ENCODE peak calls at places on chromosomes 13 and 19, in six cellular contexts. Y is iris pigment epithelial cell, K is Right ventricle myocardium superior, C is astrocyte of the cerebellum, P is tibial nerve, W is cardiac muscle cell. V is an unnamed sample.

GRCh38 chr13:45769072-45769471 is 67.0 kb downstream of the CBY2 start:
- DNase-seq in W (no peak), P (no peak), Y (no peak), K (no peak), C (no peak), V (no peak)

GRCh38 chr13:42720116-42720857 is 61.1 kb upstream of the FAM216B start:
- DNase-seq in W (no peak), K (no peak), Y (peak; percentile 99), P (no peak), C (peak; percentile 88), V (no peak)

GRCh38 chr13:48156466-48156865 is 61.6 kb upstream of the MED4 start:
- DNase-seq in P (no peak), C (no peak), K (peak; percentile 54), W (no peak), Y (no peak), V (peak; percentile 41)

GRCh38 chr13:49821216-49821820 is 28.8 kb upstream of the KPNA3 start:
- DNase-seq in Y (no peak), C (no peak), P (no peak), K (no peak), W (no peak), V (no peak)

GRCh38 chr13:47829684-47830083 is 171.4 kb downstream of the SUCLA2 start:
- DNase-seq in Y (peak; percentile 44), P (no peak), W (no peak), C (no peak), K (no peak), V (no peak)

GRCh38 chr19:4585556-4585955 is 26.1 kb upstream of the SEMA6B start:
- DNase-seq in W (no peak), C (no peak), P (no peak), Y (no peak), K (no peak), V (no peak)

GRCh38 chr13:105735269-105735668 is 800.2 kb downstream of the EFNB2 start:
- DNase-seq in C (no peak), P (no peak), K (no peak), W (no peak), Y (peak; percentile 26), V (no peak)

GRCh38 chr13:73677041-73677589 is 457.1 kb downstream of the KLF12 start:
- DNase-seq in K (no peak), W (no peak), C (no peak), Y (peak; percentile 68), P (no peak), V (no peak)

GRCh38 chr13:52459668-52460067 is 4.4 kb downstream of the CKAP2 start:
- DNase-seq in Y (peak; percentile 86), P (no peak), W (no peak), K (no peak), C (no peak), V (no peak)

GRCh38 chr13:34246511-34246910 is 428.6 kb downstream of the RFC3 start:
- DNase-seq in C (no peak), Y (peak; percentile 77), W (no peak), K (no peak), P (no peak), V (no peak)

GRCh38 chr13:114142640-114143490 is 10.4 kb upstream of the RASA3 start:
- DNase-seq in W (no peak), Y (no peak), C (no peak), K (peak; percentile 51), P (no peak), V (no peak)

GRCh38 chr19:11091343-11092153 is 2.3 kb downstream of the LDLR start:
- DNase-seq in P (peak; percentile 30), Y (peak; percentile 91), W (no peak), C (peak; percentile 98), K (no peak), V (no peak)

GRCh38 chr19:16037424-16038195 is 38.7 kb upstream of the TPM4 start:
- DNase-seq in K (no peak), C (no peak), Y (no peak), P (no peak), W (no peak), V (peak; percentile 29)

V was measured in D341Med.